ENCODE peak calls at places on chromosome 21, in four cellular contexts. W is CD8-positive, alpha-beta T cell; I is neuronal stem cell; G is neural progenitor cell. R is an unnamed sample. For H3K27me3, the result is how much of the 10 kb centered on the place peaks cover.

GRCh38 chr21:42161957-42162681 is 56.8 kb upstream of the ABCG1 start:
- DNase-seq in W (peak), I (no peak), G (peak), R (no peak)

GRCh38 chr21:34835526-34835925 is 166.7 kb downstream of the CLIC6 start:
- DNase-seq in W (no peak), I (no peak), G (no peak), R (peak)

GRCh38 chr21:16002872-16003466 is 273.2 kb downstream of the USP25 start:
- DNase-seq in W (no peak), I (no peak), G (no peak), R (no peak)

GRCh38 chr21:44263221-44263671 is 1.5 kb upstream of the DNMT3L start:
- DNase-seq in W (no peak), I (peak), G (peak), R (no peak)

GRCh38 chr21:15943009-15943666 is 213.4 kb downstream of the USP25 start:
- DNase-seq in W (no peak), I (no peak), G (no peak), R (no peak)

GRCh38 chr21:17613242-17613676 is 558 bp upstream of the BTG3 start:
- DNase-seq in W (no peak), I (peak), G (no peak), R (no peak)

GRCh38 chr21:30257773-30258172 is 25.0 kb downstream of the KRTAP24-1 start:
- DNase-seq in W (no peak), I (peak), G (peak), R (no peak)

GRCh38 chr21:45027241-45028196 is 46.9 kb upstream of the ADARB1 start:
- DNase-seq in W (no peak), I (no peak), G (no peak), R (no peak)

GRCh38 chr21:27648560-27648959 is 681.7 kb upstream of the ADAMTS5 start:
- DNase-seq in W (no peak), I (no peak), G (no peak), R (peak)

GRCh38 chr21:42403611-42404231 is at the start of gene UBASH3A:
- DNase-seq in W (peak), I (no peak), G (no peak), R (no peak)

GRCh38 chr21:17673261-17674020 is 60.7 kb upstream of the BTG3 start:
- DNase-seq in W (no peak), I (no peak), G (peak), R (peak)

GRCh38 chr21:46316708-46317324 is 6.9 kb downstream of the C21orf58 start:
- DNase-seq in W (no peak), I (no peak), G (no peak), R (no peak)

GRCh38 chr21:29504751-29505321 is 206.1 kb downstream of the BACH1 start:
- DNase-seq in W (no peak), I (no peak), G (no peak), R (no peak)

GRCh38 chr21:28207776-28208175 is 784.9 kb downstream of the LTN1 start:
- DNase-seq in W (no peak), I (no peak), G (no peak), R (peak)

GRCh38 chr21:34679056-34679455 is 10.3 kb downstream of the CLIC6 start:
- DNase-seq in W (no peak), I (no peak), G (no peak), R (no peak)

GRCh38 chr21:16473965-16474364 is 744.2 kb downstream of the USP25 start:
- DNase-seq in W (no peak), I (no peak), G (no peak), R (no peak)

GRCh38 chr21:42299324-42300044 is 15.7 kb downstream of the TFF3 start:
- DNase-seq in W (no peak), I (no peak), G (no peak), R (no peak)

GRCh38 chr21:25855591-25855990 is 120.8 kb downstream of the GABPA start:
- DNase-seq in W (no peak), I (peak), G (no peak), R (no peak)

GRCh38 chr21:18810136-18810535 is 406.6 kb upstream of the TMPRSS15 start:
- DNase-seq in W (no peak), I (no peak), G (no peak), R (no peak)

GRCh38 chr21:35375115-35375514 is 326.0 kb upstream of the RUNX1 start:
- DNase-seq in W (no peak), I (no peak), G (no peak), R (peak)

GRCh38 chr21:25428537-25428936 is 178.7 kb downstream of the MRPL39 start:
- DNase-seq in W (no peak), I (no peak), G (no peak), R (no peak)

GRCh38 chr21:45836268-45836655 is 145.3 kb upstream of the COL6A1 start:
- DNase-seq in W (no peak), I (no peak), G (no peak), R (no peak)

GRCh38 chr21:42030311-42030710 is 20.2 kb upstream of the ZBTB21 start:
- DNase-seq in W (no peak), I (no peak), G (no peak), R (no peak)

GRCh38 chr21:45259206-45259795 is 28.4 kb downstream of the POFUT2 start:
- DNase-seq in W (no peak), I (no peak), G (no peak), R (no peak)

GRCh38 chr21:16358021-16358420 is 628.2 kb downstream of the USP25 start:
- DNase-seq in W (no peak), I (no peak), G (no peak), R (no peak)

GRCh38 chr21:45255381-45256020 is 32.2 kb downstream of the POFUT2 start:
- DNase-seq in W (no peak), I (no peak), G (no peak), R (no peak)

GRCh38 chr21:42013338-42013737 is 3.2 kb upstream of the ZBTB21 start:
- DNase-seq in W (no peak), I (no peak), G (no peak), R (no peak)

GRCh38 chr21:26850116-26850643 is 5.0 kb upstream of the ADAMTS1 start:
- DNase-seq in W (no peak), I (peak), G (peak), R (no peak)

GRCh38 chr21:35265170-35265877 is 216.2 kb upstream of the RUNX1 start:
- DNase-seq in W (no peak), I (no peak), G (no peak), R (no peak)

GRCh38 chr21:41678016-41678935 is 88.6 kb downstream of the RIPK4 start:
- DNase-seq in W (no peak), I (no peak), G (no peak), R (no peak)

GRCh38 chr21:45302082-45303061 is 14.7 kb upstream of the POFUT2 start:
- DNase-seq in W (peak), I (no peak), G (no peak), R (no peak)

GRCh38 chr21:43712268-43712942 is 6.5 kb upstream of the PDXK start:
- DNase-seq in W (no peak), I (no peak), G (no peak), R (peak)

GRCh38 chr21:35026153-35026499 is 23.0 kb downstream of the RUNX1 start:
- DNase-seq in W (no peak), I (no peak), G (no peak), R (no peak)

GRCh38 chr21:35316933-35317332 is 267.8 kb upstream of the RUNX1 start:
- DNase-seq in W (no peak), I (no peak), G (no peak), R (no peak)

GRCh38 chr21:46294647-46295176 is 8.6 kb downstream of the YBEY start:
- DNase-seq in W (no peak), I (no peak), G (no peak), R (no peak)

GRCh38 chr21:42279341-42279871 is 35.8 kb downstream of the TFF3 start:
- DNase-seq in W (no peak), I (no peak), G (no peak), R (no peak)

GRCh38 chr21:33018707-33019455 is 6.9 kb upstream of the OLIG2 start:
- DNase-seq in W (no peak), I (no peak), G (no peak), R (no peak)

GRCh38 chr21:33020558-33021100 is 5.1 kb upstream of the OLIG2 start:
- DNase-seq in W (no peak), I (no peak), G (no peak), R (no peak)

GRCh38 chr21:33021150-33021549 is 4.6 kb upstream of the OLIG2 start:
- DNase-seq in W (no peak), I (no peak), G (no peak), R (no peak)

GRCh38 chr21:33019885-33020557 is 5.7 kb upstream of the OLIG2 start:
- DNase-seq in W (no peak), I (no peak), G (peak), R (no peak)

GRCh38 chr21:33019516-33019884 is 6.2 kb upstream of the OLIG2 start:
- DNase-seq in W (no peak), I (no peak), G (no peak), R (no peak)
- H3K27me3 ChIP-seq in W (under half), I (half or more), G (half or more), R (half or more)

GRCh38 chr21:14722841-14723483 is 176.8 kb upstream of the SAMSN1 start:
- DNase-seq in W (no peak), I (no peak), G (no peak), R (no peak)

GRCh38 chr21:14725219-14725618 is 179.1 kb upstream of the SAMSN1 start:
- DNase-seq in W (no peak), I (no peak), G (no peak), R (no peak)
- H3K27me3 ChIP-seq in W (under half), I (under half), G (under half), R (under half)

DNA sequence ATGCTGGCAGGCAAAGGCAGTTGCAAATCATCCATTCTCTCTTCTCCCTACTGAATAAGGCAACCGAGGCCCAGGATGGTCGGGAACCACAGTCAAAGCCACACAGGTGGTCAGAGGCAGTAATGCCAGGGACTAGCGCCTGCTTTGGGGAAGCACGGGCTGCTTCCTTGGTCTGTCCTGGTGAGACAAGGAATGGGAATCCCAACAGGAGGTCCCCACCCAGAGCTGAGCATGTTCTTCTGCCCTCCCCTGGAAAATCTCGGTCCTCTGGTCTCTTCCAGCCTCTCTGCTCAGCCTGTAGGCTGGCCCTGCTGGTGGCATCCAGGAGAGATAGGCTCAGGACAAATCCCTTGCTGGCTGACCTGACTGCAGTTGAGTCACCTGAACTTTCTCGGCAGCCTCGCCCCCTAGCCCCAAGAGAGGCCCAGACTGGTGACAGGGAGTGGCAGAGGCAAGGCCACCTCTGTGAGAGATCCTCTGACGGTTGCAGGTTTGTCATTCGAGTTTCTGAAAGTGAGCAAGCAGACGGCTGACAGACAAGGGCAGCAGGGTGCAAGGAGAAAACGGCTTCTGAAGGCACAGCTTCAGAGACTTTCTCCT is 5.8 kb downstream of the OLIG1 start:
- DNase-seq in W (no peak), I (no peak), G (peak), R (no peak)
- H3K27me3 ChIP-seq in W (under half), I (half or more), G (half or more), R (under half)

DNA sequence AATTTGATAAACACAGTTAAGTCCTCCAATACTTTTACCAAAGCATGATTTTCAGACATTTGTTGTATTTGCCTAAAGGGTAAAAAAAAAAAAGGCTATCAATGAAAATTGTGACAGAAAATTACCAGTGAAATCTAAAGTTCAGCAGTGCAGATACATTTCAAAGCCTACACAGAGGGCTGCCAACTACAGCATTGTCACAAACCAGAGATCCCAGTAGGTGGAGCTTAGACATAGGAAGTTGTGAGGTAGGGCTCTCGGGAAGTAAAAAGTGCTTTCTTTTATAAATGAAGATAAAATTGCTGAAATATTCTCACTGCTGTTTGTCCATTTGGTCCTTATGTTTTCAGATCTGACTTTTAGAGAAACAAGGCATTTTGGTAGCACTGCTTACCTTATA is 123.0 kb downstream of the DYRK1A start:
- DNase-seq in W (no peak), I (no peak), G (no peak), R (no peak)
- H3K27me3 ChIP-seq in W (under half), I (under half), G (under half), R (under half)

GRCh38 chr21:38982096-38982495 is 176.4 kb downstream of the ETS2 start:
- DNase-seq in W (no peak), I (peak), G (peak), R (no peak)
- H3K27me3 ChIP-seq in W (under half), I (under half), G (under half), R (under half)

GRCh38 chr21:32414579-32415358 is 2.3 kb downstream of the EVA1C start:
- DNase-seq in W (no peak), I (no peak), G (peak), R (no peak)

GRCh38 chr21:32415451-32415850 is 2.9 kb downstream of the EVA1C start:
- DNase-seq in W (no peak), I (no peak), G (peak), R (no peak)

GRCh38 chr21:32413697-32414578 is 1.4 kb downstream of the EVA1C start:
- DNase-seq in W (no peak), I (no peak), G (no peak), R (no peak)

GRCh38 chr21:32412998-32413504 is 545 bp downstream of the EVA1C start:
- DNase-seq in W (no peak), I (no peak), G (no peak), R (no peak)

GRCh38 chr21:32415999-32416398 is 3.5 kb downstream of the EVA1C start:
- DNase-seq in W (no peak), I (no peak), G (no peak), R (no peak)
- H3K27me3 ChIP-seq in W (under half), I (half or more), G (under half), R (under half)

DNA sequence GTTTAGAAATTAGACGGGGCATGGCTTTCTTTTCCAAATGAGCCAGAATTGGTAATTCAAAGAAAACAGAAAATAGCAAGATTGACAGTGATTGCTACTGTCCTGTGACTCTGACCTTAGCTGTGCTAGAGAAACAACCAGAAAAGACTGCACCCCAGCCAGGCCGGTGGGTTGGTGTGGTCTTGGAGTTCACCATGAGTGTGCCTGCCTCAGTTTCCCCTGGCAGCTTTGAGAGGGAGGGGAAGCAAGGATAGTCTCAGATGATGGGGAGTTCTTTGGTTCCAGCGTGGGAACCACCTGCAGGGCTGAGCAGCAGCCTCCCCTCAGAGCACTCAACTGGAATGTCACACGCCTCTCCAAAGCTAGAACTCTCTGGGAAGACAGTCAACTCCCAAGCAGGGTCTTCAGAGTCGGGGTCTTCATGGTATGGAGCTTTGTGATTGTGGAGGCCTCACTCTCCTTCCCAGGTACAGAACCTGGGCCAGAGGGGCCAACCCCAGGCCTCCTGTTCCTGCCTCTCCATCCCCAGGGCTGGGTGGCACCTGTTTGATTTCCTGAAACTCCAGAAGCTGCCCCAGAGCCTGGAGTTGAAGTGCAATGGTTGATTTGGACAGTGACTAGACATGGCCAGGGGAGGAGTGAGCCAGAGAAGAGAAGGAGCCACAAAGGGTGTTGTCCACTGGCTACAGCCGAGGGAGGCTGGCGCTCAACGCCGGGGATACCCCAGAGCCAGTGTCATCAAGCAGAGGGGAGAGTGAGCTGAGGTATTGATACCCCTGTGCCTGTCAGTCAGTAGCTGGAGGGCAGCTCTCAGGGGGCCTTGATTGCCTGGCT is 35.7 kb downstream of the SIM2 start:
- DNase-seq in W (no peak), I (no peak), G (no peak), R (no peak)
- H3K27me3 ChIP-seq in W (under half), I (under half), G (under half), R (under half)